ENCODE peak calls at places on chromosomes 6 and 20, in six cellular contexts. W, C, Z, S, R and G are unnamed samples.

GRCh38 chr20:12053348-12053747 is 135.7 kb downstream of the BTBD3 start:
- DNase-seq in Z (no peak), W (peak), S (no peak), C (no peak), R (peak), G (peak)

GRCh38 chr20:53003420-53003819 is 31.3 kb downstream of the TSHZ2 start:
- DNase-seq in Z (no peak), C (no peak), W (no peak), R (no peak), S (peak), G (no peak)

GRCh38 chr20:36525620-36526365 is 15.5 kb upstream of the MYL9 start:
- DNase-seq in S (no peak), C (no peak), Z (no peak), W (no peak), R (no peak), G (no peak)

GRCh38 chr6:139490482-139490881 is 116.0 kb upstream of the CITED2 start:
- DNase-seq in W (no peak), S (no peak), R (no peak), C (no peak), Z (no peak), G (peak)

GRCh38 chr6:35294308-35294945 is 3.2 kb upstream of the DEF6 start:
- DNase-seq in R (peak), W (peak), S (peak), Z (no peak), C (peak), G (peak)

GRCh38 chr6:56868687-56869086 is 86.2 kb upstream of the BEND6 start:
- DNase-seq in C (no peak), S (no peak), R (peak), W (peak), Z (no peak), G (peak)

GRCh38 chr6:159002432-159003160 is 2.6 kb upstream of the RSPH3 start:
- DNase-seq in S (no peak), C (no peak), Z (no peak), W (peak), R (peak), G (peak)

GRCh38 chr6:45640081-45640491 is 262.4 kb upstream of the SUPT3H start:
- DNase-seq in S (no peak), W (no peak), Z (no peak), C (no peak), R (no peak), G (peak)

GRCh38 chr6:96649926-96650325 is 87.0 kb downstream of the FHL5 start:
- DNase-seq in S (no peak), W (no peak), R (no peak), Z (no peak), C (no peak), G (no peak)

GRCh38 chr6:158039571-158040050 is 57.9 kb downstream of the SYNJ2 start:
- DNase-seq in W (no peak), Z (no peak), S (no peak), R (peak), C (peak), G (peak)

GRCh38 chr20:23008673-23009072 is 26.4 kb upstream of the SSTR4 start:
- DNase-seq in Z (no peak), R (no peak), S (no peak), C (no peak), W (no peak), G (no peak)

GRCh38 chr6:108667984-108668383 is 107.3 kb downstream of the FOXO3 start:
- DNase-seq in S (no peak), R (peak), Z (no peak), C (no peak), W (peak), G (peak)

GRCh38 chr6:93293399-93294271 is 125.7 kb downstream of the EPHA7 start:
- DNase-seq in C (no peak), Z (no peak), W (no peak), S (no peak), R (no peak), G (no peak)

GRCh38 chr6:134081506-134081905 is 29.1 kb upstream of the SLC2A12 start:
- DNase-seq in R (no peak), C (no peak), S (no peak), W (no peak), Z (no peak), G (no peak)

GRCh38 chr6:35214869-35215664 is 1.3 kb downstream of the SCUBE3 start:
- DNase-seq in R (no peak), S (no peak), Z (no peak), W (peak), C (no peak), G (peak)

GRCh38 chr6:46983007-46983411 is 59.1 kb downstream of the ADGRF1 start:
- DNase-seq in C (peak), R (peak), S (no peak), W (peak), Z (no peak), G (no peak)

GRCh38 chr6:108661430-108661829 is 100.7 kb downstream of the FOXO3 start:
- DNase-seq in S (no peak), Z (no peak), R (peak), W (no peak), C (no peak), G (peak)

GRCh38 chr20:35232575-35232974 is 6.1 kb downstream of the MMP24 start:
- DNase-seq in S (no peak), C (no peak), Z (no peak), W (no peak), R (peak), G (peak)

GRCh38 chr6:32192608-32193039 is at the start of gene GPSM3:
- DNase-seq in S (no peak), R (peak), W (peak), C (peak), Z (no peak), G (peak)

GRCh38 chr6:161261797-161262196 is 12.1 kb downstream of the AGPAT4 start:
- DNase-seq in R (no peak), C (no peak), S (no peak), W (no peak), Z (no peak), G (no peak)

GRCh38 chr20:48467622-48468021 is 360.2 kb downstream of the PREX1 start:
- DNase-seq in S (no peak), Z (no peak), W (peak), R (no peak), C (peak), G (no peak)

GRCh38 chr6:106939208-106939607 is 35.3 kb downstream of the CD24 start:
- DNase-seq in S (no peak), R (no peak), Z (no peak), W (no peak), C (no peak), G (no peak)

GRCh38 chr20:41393705-41394066 is 27.1 kb upstream of the EMILIN3 start:
- DNase-seq in S (no peak), W (no peak), C (no peak), R (no peak), Z (no peak), G (no peak)
- H2AK5ac ChIP-seq in S (peak), W (no peak), C (no peak), R (no peak), Z (no peak), G (no peak)

DNA sequence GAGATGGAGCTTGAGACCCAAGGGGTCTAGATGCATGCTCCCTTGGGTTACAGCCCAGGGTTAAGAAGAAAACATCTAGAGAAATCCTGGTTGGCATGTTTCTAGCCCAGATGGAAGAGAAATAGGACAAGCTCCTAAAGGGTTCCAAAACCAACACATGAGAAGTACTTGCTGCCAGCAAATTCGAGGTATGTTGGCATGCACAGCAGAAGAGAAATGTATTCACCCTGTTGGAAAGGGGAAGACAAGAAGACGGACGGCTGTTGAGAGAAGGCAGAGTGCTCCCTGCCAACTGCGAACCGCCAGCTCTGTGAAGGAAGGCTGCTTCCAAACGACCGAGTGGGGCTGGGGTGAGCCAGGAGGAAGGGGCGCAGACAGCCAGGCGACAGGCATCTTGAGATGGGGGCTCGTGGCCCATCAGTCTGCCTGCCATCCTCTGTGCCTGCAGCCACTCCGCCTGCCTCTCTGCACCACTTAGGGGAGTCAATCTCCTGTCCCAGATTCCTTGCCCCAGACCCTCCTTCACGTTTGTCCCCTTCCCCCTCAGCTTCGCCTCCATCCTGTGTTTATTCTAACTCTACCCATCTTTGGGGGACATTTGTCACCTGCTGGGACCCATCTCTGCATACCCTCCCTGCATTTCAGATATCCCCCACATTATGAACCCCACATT is 249.2 kb downstream of the CDC5L start:
- DNase-seq in Z (no peak), S (no peak), C (no peak), R (no peak), W (no peak), G (no peak)
- H2AK5ac ChIP-seq in Z (no peak), S (no peak), C (no peak), R (no peak), W (no peak), G (no peak)

GRCh38 chr6:26031595-26032386 is 55.4 kb upstream of the HFE start:
- DNase-seq in C (peak), W (peak), Z (peak), S (peak), R (peak), G (peak)

GRCh38 chr6:26032387-26033131 is 54.7 kb upstream of the HFE start:
- DNase-seq in C (peak), Z (no peak), R (peak), W (peak), S (peak), G (peak)

GRCh38 chr6:26033942-26034354 is 53.3 kb upstream of the HFE start:
- DNase-seq in R (no peak), S (no peak), C (peak), Z (no peak), W (peak), G (no peak)

GRCh38 chr6:26034901-26035300 is 52.3 kb upstream of the HFE start:
- DNase-seq in R (no peak), S (no peak), W (no peak), Z (no peak), C (no peak), G (no peak)

DNA sequence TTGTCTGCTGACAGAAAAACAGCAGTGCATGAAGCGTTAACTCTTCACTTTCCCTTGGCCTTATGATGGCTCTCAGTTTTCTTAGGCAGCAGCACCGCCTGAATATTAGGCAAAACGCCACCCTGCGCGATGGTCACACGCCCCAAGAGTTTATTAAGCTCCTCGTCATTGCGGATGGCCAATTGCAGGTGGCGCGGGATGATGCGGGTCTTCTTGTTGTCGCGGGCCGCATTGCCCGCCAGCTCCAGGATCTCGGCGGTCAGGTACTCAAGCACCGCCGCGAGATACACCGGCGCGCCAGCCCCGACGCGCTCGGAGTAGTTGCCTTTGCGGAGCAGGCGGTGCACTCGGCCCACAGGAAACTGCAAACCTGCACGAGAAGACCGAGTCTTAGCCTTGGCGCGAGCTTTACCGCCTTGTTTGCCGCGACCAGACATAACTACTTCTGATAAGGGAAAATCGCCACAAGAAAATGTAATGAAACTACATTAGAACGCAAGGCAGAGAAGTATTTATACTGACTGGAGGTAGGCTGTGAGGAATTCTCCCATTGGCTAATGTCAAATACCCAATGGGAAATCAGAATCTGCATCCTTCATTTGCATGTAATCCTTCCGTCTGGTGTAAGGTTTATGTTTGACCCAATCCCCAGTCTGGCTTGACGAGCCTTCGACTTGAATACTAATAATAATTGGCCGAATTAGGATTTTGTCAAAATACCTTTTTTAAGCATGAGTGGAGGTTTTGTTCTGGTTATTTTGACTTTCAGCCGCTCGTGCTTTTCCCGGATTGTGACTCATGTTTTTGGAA is 53.9 kb upstream of the HFE start:
- DNase-seq in Z (no peak), C (peak), S (peak), W (peak), R (peak), G (peak)
- H2AK5ac ChIP-seq in Z (peak), C (no peak), S (no peak), W (no peak), R (no peak), G (peak)

GRCh38 chr6:141531040-141531439 is 601.7 kb upstream of the GJE1 start:
- DNase-seq in C (no peak), S (no peak), W (no peak), R (no peak), Z (no peak), G (no peak)

GRCh38 chr6:141526985-141527384 is 605.7 kb upstream of the GJE1 start:
- DNase-seq in R (no peak), W (no peak), C (no peak), S (no peak), Z (no peak), G (no peak)

GRCh38 chr6:141532211-141532610 is 600.5 kb upstream of the GJE1 start:
- DNase-seq in W (no peak), R (no peak), Z (no peak), S (no peak), C (no peak), G (no peak)
- H2AK5ac ChIP-seq in W (no peak), R (no peak), Z (no peak), S (no peak), C (no peak), G (no peak)

GRCh38 chr6:41032830-41033229 is 6.2 kb downstream of the UNC5CL start:
- DNase-seq in W (no peak), C (no peak), Z (no peak), R (no peak), S (no peak), G (no peak)

GRCh38 chr6:41027251-41027650 is 11.8 kb downstream of the UNC5CL start:
- DNase-seq in C (no peak), R (no peak), Z (no peak), S (no peak), W (no peak), G (no peak)

GRCh38 chr6:41027799-41028617 is 11.0 kb downstream of the UNC5CL start:
- DNase-seq in R (peak), C (peak), W (peak), S (peak), Z (peak), G (peak)

GRCh38 chr6:41025966-41026365 is 13.1 kb downstream of the UNC5CL start:
- DNase-seq in W (no peak), C (no peak), S (no peak), Z (no peak), R (no peak), G (no peak)

DNA sequence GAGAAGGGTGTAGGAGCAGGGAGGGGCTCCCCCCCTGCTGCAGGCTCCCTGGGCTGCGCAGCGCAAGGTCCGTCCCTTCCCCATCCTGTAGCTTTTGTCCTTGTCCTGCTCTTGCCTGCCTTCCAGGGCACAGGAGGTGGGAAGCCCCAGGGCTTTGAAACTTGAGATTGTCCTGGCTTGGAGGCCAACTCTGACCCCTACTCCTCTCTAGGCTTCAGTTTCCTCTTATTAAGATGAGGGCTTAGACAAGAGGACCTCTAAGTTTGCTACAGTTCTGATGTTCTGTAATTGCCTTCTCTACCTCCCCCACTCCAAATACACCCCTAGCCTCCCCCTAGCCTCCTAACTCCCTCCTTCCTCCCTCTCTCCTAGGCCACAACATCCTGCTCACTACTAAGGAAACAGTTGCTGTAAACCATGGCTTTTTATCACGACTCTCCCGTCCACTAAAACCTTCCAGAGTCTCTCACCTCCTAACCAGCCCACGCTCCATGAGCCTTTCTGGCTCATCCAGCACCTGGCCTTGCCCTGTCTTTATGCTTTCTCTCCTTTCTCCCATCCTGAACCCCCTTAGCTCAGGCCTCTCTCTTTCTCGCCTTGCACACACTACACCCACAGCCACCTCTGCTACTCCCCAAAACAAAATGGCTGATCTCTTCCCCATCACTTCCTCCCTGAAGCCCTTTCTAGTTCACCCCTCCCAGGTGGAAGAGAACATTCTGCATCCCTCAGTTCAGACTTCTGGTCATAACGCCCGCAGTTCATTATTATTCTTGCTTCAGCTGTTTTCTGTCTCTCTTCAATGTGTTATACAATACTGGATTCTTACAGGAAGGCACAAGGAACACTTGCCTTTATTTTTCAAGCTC is 10.2 kb downstream of the UNC5CL start:
- DNase-seq in Z (no peak), S (no peak), W (peak), C (peak), R (no peak), G (no peak)
- H2AK5ac ChIP-seq in Z (peak), S (peak), W (no peak), C (no peak), R (no peak), G (no peak)

GRCh38 chr6:29818892-29819291 is 8.7 kb upstream of the HLA-G start:
- DNase-seq in S (no peak), C (no peak), R (no peak), W (no peak), Z (no peak), G (no peak)
- H2AK5ac ChIP-seq in S (no peak), C (no peak), R (no peak), W (no peak), Z (no peak), G (no peak)

DNA sequence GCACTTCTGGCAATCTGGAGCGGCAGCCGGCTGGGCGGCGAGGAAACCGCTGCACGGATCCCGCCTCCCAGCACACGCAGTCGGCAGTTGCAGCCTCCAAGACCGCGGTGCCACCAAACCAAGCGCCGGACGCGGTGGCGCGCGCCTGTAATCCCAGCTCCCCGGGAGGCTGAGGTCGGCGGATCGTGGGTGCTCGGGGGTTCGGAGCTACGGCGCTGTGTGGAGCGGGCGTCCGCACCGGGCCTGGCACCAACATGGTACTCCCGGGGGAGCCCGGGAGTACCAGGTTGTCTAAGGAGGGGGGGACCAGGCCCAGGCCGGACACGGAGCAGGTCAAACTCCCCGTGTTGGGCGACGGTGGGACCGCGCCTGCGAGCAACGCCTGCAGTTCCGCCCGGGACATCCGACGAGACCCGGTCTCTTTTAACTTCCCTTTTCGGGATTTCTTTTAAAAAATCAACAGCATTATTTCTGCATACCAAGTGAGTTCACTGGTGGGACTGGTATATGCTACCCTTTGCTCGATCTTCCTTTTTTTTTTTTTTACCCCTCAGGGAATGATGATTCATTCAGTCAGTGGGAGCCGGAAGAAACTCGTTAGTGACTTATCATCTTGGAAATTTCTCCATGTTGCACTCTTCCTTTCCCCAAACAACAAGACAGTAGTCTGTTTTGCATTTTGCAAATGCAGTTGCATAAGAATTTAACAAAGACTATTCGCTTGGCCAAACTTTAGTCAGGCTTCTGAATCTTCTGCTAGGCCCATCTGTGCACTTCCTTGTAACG is 27.6 kb downstream of the ZNF311 start:
- DNase-seq in Z (no peak), W (no peak), R (peak), S (no peak), C (peak), G (peak)
- H2AK5ac ChIP-seq in Z (no peak), W (no peak), R (no peak), S (peak), C (no peak), G (no peak)

GRCh38 chr6:33787336-33787953 is 1.5 kb downstream of the LEMD2 start:
- DNase-seq in W (peak), C (no peak), R (peak), S (no peak), Z (no peak), G (peak)
- H2AK5ac ChIP-seq in W (no peak), C (no peak), R (peak), S (no peak), Z (peak), G (peak)

GRCh38 chr6:131950767-131951575 is at the start of gene CCN2:
- DNase-seq in Z (peak), S (peak), C (peak), W (peak), R (peak), G (peak)
- H2AK5ac ChIP-seq in Z (peak), S (peak), C (no peak), W (no peak), R (peak), G (peak)